ENCODE peak calls at places on chromosomes 3 and 15, in six cellular contexts. One of them, this sample, is unnamed. For H3K36me3, the result is how much of the 10 kb centered on the place peaks cover.

GRCh38 chr15:80310776-80311175 is 58.8 kb upstream of the CTXND1 start:
- DNase-seq in Peyer's patch: no peak
- DNase-seq in heart right ventricle: no peak
- DNase-seq in SJSA1: no peak
- DNase-seq in gastrocnemius medialis: no peak
- DNase-seq in CD4-positive, CD25-positive, alpha-beta regulatory T cell: no peak
- DNase-seq in this sample: no peak

GRCh38 chr15:78308422-78309021 is 9.1 kb upstream of the SKIC8 start:
- DNase-seq in heart right ventricle: peak
- DNase-seq in CD4-positive, CD25-positive, alpha-beta regulatory T cell: peak
- DNase-seq in Peyer's patch: peak
- DNase-seq in SJSA1: peak
- DNase-seq in gastrocnemius medialis: peak
- DNase-seq in this sample: peak

GRCh38 chr15:90031231-90031791 is 30.2 kb downstream of the ZNF710 start:
- DNase-seq in heart right ventricle: peak
- DNase-seq in gastrocnemius medialis: no peak
- DNase-seq in SJSA1: no peak
- DNase-seq in CD4-positive, CD25-positive, alpha-beta regulatory T cell: peak
- DNase-seq in Peyer's patch: peak
- DNase-seq in this sample: peak

GRCh38 chr3:161314836-161315391 is 56.4 kb downstream of the SPTSSB start:
- DNase-seq in gastrocnemius medialis: no peak
- DNase-seq in CD4-positive, CD25-positive, alpha-beta regulatory T cell: no peak
- DNase-seq in heart right ventricle: no peak
- DNase-seq in Peyer's patch: no peak
- DNase-seq in SJSA1: no peak
- DNase-seq in this sample: no peak

GRCh38 chr15:51184637-51185036 is 89.9 kb upstream of the TNFAIP8L3 start:
- DNase-seq in Peyer's patch: no peak
- DNase-seq in CD4-positive, CD25-positive, alpha-beta regulatory T cell: no peak
- DNase-seq in gastrocnemius medialis: no peak
- DNase-seq in SJSA1: no peak
- DNase-seq in heart right ventricle: no peak
- DNase-seq in this sample: no peak

GRCh38 chr15:68646156-68646555 is 67.4 kb downstream of the CORO2B start:
- DNase-seq in heart right ventricle: no peak
- DNase-seq in Peyer's patch: peak
- DNase-seq in gastrocnemius medialis: no peak
- DNase-seq in SJSA1: no peak
- DNase-seq in CD4-positive, CD25-positive, alpha-beta regulatory T cell: no peak
- DNase-seq in this sample: no peak

GRCh38 chr15:85622432-85622831 is 172.3 kb downstream of the KLHL25 start:
- DNase-seq in heart right ventricle: no peak
- DNase-seq in SJSA1: no peak
- DNase-seq in CD4-positive, CD25-positive, alpha-beta regulatory T cell: no peak
- DNase-seq in Peyer's patch: no peak
- DNase-seq in gastrocnemius medialis: no peak
- DNase-seq in this sample: no peak

GRCh38 chr3:46750555-46751038 is 32.9 kb upstream of the PRSS50 start:
- DNase-seq in gastrocnemius medialis: no peak
- DNase-seq in CD4-positive, CD25-positive, alpha-beta regulatory T cell: no peak
- DNase-seq in heart right ventricle: no peak
- DNase-seq in Peyer's patch: no peak
- DNase-seq in SJSA1: no peak
- DNase-seq in this sample: no peak

GRCh38 chr3:45552031-45552772 is 42.3 kb upstream of the LIMD1 start:
- DNase-seq in CD4-positive, CD25-positive, alpha-beta regulatory T cell: no peak
- DNase-seq in Peyer's patch: no peak
- DNase-seq in SJSA1: peak
- DNase-seq in heart right ventricle: no peak
- DNase-seq in gastrocnemius medialis: peak
- DNase-seq in this sample: no peak

GRCh38 chr3:155270485-155271342 is 22.8 kb downstream of the STRIT1 start:
- DNase-seq in heart right ventricle: no peak
- DNase-seq in gastrocnemius medialis: no peak
- DNase-seq in CD4-positive, CD25-positive, alpha-beta regulatory T cell: no peak
- DNase-seq in SJSA1: no peak
- DNase-seq in Peyer's patch: no peak
- DNase-seq in this sample: no peak

GRCh38 chr3:32383136-32383711 is 8.4 kb upstream of the CMTM7 start:
- DNase-seq in CD4-positive, CD25-positive, alpha-beta regulatory T cell: no peak
- DNase-seq in SJSA1: no peak
- DNase-seq in Peyer's patch: no peak
- DNase-seq in gastrocnemius medialis: no peak
- DNase-seq in heart right ventricle: no peak
- DNase-seq in this sample: no peak

GRCh38 chr3:127038923-127039581 is 56.1 kb downstream of the PLXNA1 start:
- DNase-seq in SJSA1: no peak
- DNase-seq in Peyer's patch: peak
- DNase-seq in CD4-positive, CD25-positive, alpha-beta regulatory T cell: no peak
- DNase-seq in heart right ventricle: no peak
- DNase-seq in gastrocnemius medialis: peak
- DNase-seq in this sample: no peak

GRCh38 chr15:58758141-58758540 is 8.6 kb upstream of the ADAM10 start:
- DNase-seq in Peyer's patch: no peak
- DNase-seq in heart right ventricle: no peak
- DNase-seq in gastrocnemius medialis: no peak
- DNase-seq in SJSA1: no peak
- DNase-seq in CD4-positive, CD25-positive, alpha-beta regulatory T cell: peak
- DNase-seq in this sample: no peak

GRCh38 chr15:28273468-28273867 is 48.5 kb downstream of the HERC2 start:
- DNase-seq in gastrocnemius medialis: no peak
- DNase-seq in CD4-positive, CD25-positive, alpha-beta regulatory T cell: no peak
- DNase-seq in Peyer's patch: no peak
- DNase-seq in heart right ventricle: no peak
- DNase-seq in SJSA1: no peak
- DNase-seq in this sample: no peak

GRCh38 chr3:52088445-52089367 is 32.3 kb upstream of the DUSP7 start:
- DNase-seq in SJSA1: no peak
- DNase-seq in Peyer's patch: no peak
- DNase-seq in CD4-positive, CD25-positive, alpha-beta regulatory T cell: no peak
- DNase-seq in gastrocnemius medialis: no peak
- DNase-seq in heart right ventricle: no peak
- DNase-seq in this sample: no peak

GRCh38 chr3:52087728-52088127 is 31.4 kb upstream of the DUSP7 start:
- DNase-seq in gastrocnemius medialis: no peak
- DNase-seq in Peyer's patch: peak
- DNase-seq in SJSA1: no peak
- DNase-seq in heart right ventricle: no peak
- DNase-seq in CD4-positive, CD25-positive, alpha-beta regulatory T cell: no peak
- DNase-seq in this sample: no peak

GRCh38 chr3:52086461-52086860 is 30.1 kb upstream of the DUSP7 start:
- DNase-seq in heart right ventricle: no peak
- DNase-seq in gastrocnemius medialis: no peak
- DNase-seq in CD4-positive, CD25-positive, alpha-beta regulatory T cell: no peak
- DNase-seq in SJSA1: no peak
- DNase-seq in Peyer's patch: no peak
- DNase-seq in this sample: no peak

GRCh38 chr3:52085883-52086282 is 29.5 kb upstream of the DUSP7 start:
- DNase-seq in heart right ventricle: no peak
- DNase-seq in Peyer's patch: no peak
- DNase-seq in CD4-positive, CD25-positive, alpha-beta regulatory T cell: no peak
- DNase-seq in gastrocnemius medialis: no peak
- DNase-seq in SJSA1: no peak
- DNase-seq in this sample: no peak

DNA sequence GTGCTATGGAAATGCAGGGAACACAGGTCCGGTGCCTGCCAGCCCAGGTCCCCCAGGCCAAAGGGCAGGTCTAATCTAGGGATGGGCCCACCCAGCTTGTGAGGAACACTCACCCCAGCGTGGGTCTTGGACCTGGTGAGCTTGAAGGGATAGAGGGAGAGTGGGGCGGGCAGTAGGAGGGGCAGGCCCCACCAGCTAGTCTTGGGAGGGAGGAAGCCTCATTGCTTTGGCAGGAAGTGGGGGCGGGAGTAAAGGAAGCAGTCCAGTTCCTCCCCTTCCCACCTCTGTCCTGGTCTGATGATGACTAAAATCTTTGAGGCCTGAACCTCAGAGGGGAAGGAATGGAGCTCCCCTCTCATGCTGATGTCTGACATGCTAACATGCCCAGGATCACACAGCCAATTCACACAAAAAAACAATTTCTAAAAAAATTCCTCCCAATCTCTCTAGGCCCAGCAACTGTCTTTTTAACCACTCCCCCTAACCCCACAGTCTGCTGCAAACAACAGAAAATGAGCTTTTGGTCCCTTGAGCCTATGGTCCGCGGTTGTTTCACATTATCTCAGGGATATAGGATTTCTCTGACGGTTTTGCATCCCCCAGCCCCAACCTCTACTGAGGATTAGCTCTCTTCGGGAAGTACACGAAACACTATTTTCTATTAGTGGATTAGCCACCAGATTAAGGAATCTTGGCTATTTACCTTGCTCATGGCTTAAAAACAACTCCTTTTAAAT is 30.7 kb upstream of the DUSP7 start:
- DNase-seq in CD4-positive, CD25-positive, alpha-beta regulatory T cell: peak
- DNase-seq in Peyer's patch: no peak
- DNase-seq in gastrocnemius medialis: no peak
- DNase-seq in SJSA1: no peak
- DNase-seq in heart right ventricle: peak
- DNase-seq in this sample: no peak
- H3K27ac ChIP-seq in CD4-positive, CD25-positive, alpha-beta regulatory T cell: no peak
- H3K27ac ChIP-seq in Peyer's patch: no peak
- H3K27ac ChIP-seq in gastrocnemius medialis: no peak
- H3K27ac ChIP-seq in SJSA1: no peak
- H3K27ac ChIP-seq in heart right ventricle: no peak
- H3K27ac ChIP-seq in this sample: no peak

GRCh38 chr3:142501004-142501926 is 53.4 kb upstream of the XRN1 start:
- DNase-seq in Peyer's patch: no peak
- DNase-seq in heart right ventricle: no peak
- DNase-seq in CD4-positive, CD25-positive, alpha-beta regulatory T cell: no peak
- DNase-seq in SJSA1: peak
- DNase-seq in gastrocnemius medialis: no peak
- DNase-seq in this sample: no peak
- H3K36me3 ChIP-seq in Peyer's patch: under half
- H3K36me3 ChIP-seq in heart right ventricle: under half
- H3K36me3 ChIP-seq in CD4-positive, CD25-positive, alpha-beta regulatory T cell: under half
- H3K36me3 ChIP-seq in SJSA1: under half
- H3K36me3 ChIP-seq in gastrocnemius medialis: under half
- H3K36me3 ChIP-seq in this sample: under half

GRCh38 chr3:125615256-125615655 is 20.0 kb upstream of the OSBPL11 start:
- DNase-seq in Peyer's patch: no peak
- DNase-seq in heart right ventricle: no peak
- DNase-seq in gastrocnemius medialis: peak
- DNase-seq in CD4-positive, CD25-positive, alpha-beta regulatory T cell: no peak
- DNase-seq in SJSA1: no peak
- DNase-seq in this sample: no peak

GRCh38 chr3:125622381-125622788 is 27.1 kb upstream of the OSBPL11 start:
- DNase-seq in Peyer's patch: no peak
- DNase-seq in SJSA1: no peak
- DNase-seq in CD4-positive, CD25-positive, alpha-beta regulatory T cell: no peak
- DNase-seq in heart right ventricle: peak
- DNase-seq in gastrocnemius medialis: peak
- DNase-seq in this sample: no peak

GRCh38 chr3:125618851-125619250 is 23.6 kb upstream of the OSBPL11 start:
- DNase-seq in SJSA1: no peak
- DNase-seq in heart right ventricle: no peak
- DNase-seq in Peyer's patch: no peak
- DNase-seq in gastrocnemius medialis: peak
- DNase-seq in CD4-positive, CD25-positive, alpha-beta regulatory T cell: no peak
- DNase-seq in this sample: no peak

GRCh38 chr3:125613204-125613603 is 17.9 kb upstream of the OSBPL11 start:
- DNase-seq in heart right ventricle: no peak
- DNase-seq in Peyer's patch: no peak
- DNase-seq in SJSA1: no peak
- DNase-seq in gastrocnemius medialis: no peak
- DNase-seq in CD4-positive, CD25-positive, alpha-beta regulatory T cell: no peak
- DNase-seq in this sample: no peak

GRCh38 chr3:125618208-125618607 is 22.9 kb upstream of the OSBPL11 start:
- DNase-seq in SJSA1: no peak
- DNase-seq in Peyer's patch: no peak
- DNase-seq in CD4-positive, CD25-positive, alpha-beta regulatory T cell: no peak
- DNase-seq in heart right ventricle: no peak
- DNase-seq in gastrocnemius medialis: no peak
- DNase-seq in this sample: no peak
- H3K27ac ChIP-seq in SJSA1: no peak
- H3K27ac ChIP-seq in Peyer's patch: peak
- H3K27ac ChIP-seq in CD4-positive, CD25-positive, alpha-beta regulatory T cell: no peak
- H3K27ac ChIP-seq in heart right ventricle: no peak
- H3K27ac ChIP-seq in gastrocnemius medialis: peak
- H3K27ac ChIP-seq in this sample: no peak

GRCh38 chr3:23904545-23904944 is 12.2 kb downstream of the NKIRAS1 start:
- DNase-seq in heart right ventricle: no peak
- DNase-seq in CD4-positive, CD25-positive, alpha-beta regulatory T cell: no peak
- DNase-seq in Peyer's patch: no peak
- DNase-seq in SJSA1: no peak
- DNase-seq in gastrocnemius medialis: no peak
- DNase-seq in this sample: no peak
- H3K36me3 ChIP-seq in heart right ventricle: under half
- H3K36me3 ChIP-seq in CD4-positive, CD25-positive, alpha-beta regulatory T cell: under half
- H3K36me3 ChIP-seq in Peyer's patch: under half
- H3K36me3 ChIP-seq in SJSA1: under half
- H3K36me3 ChIP-seq in gastrocnemius medialis: under half
- H3K36me3 ChIP-seq in this sample: under half

This sample was measured in naive thymus-derived CD4-positive, alpha-beta T cell.